ENCODE peak calls at places on chromosomes 1 and 21, in five cellular contexts. D is HuH-7; U is stimulated activated CD4-positive, alpha-beta T cell treated with anti-CD3 and anti-CD28 coated beads, Interleukin-4, amount 100 ng/mL, for 24 hours; Q is HEK293T; T is posterior vena cava. P is an unnamed sample.
A peak's percentile ranks its signal among the peaks of the same experiment; 100 is the strongest.

GRCh38 chr21:35222541-35222941 is 173.4 kb upstream of the RUNX1 start:
- DNase-seq in D (no peak), U (peak; percentile 42), Q (no peak), T (no peak), P (peak; percentile 61)

GRCh38 chr1:3226664-3227371 is 157.8 kb downstream of the PRDM16 start:
- DNase-seq in D (no peak), U (no peak), Q (no peak), T (no peak), P (no peak)

GRCh38 chr21:39648879-39649278 is 36.1 kb downstream of the B3GALT5 start:
- DNase-seq in D (no peak), U (no peak), Q (no peak), T (no peak), P (no peak)

GRCh38 chr1:154822717-154823116 is 47.4 kb downstream of the KCNN3 start:
- DNase-seq in D (no peak), U (no peak), Q (no peak), T (no peak), P (no peak)

GRCh38 chr1:24390924-24391782 is 22.4 kb downstream of the STPG1 start:
- DNase-seq in D (peak; percentile 49), U (peak; percentile 72), Q (peak; percentile 80), T (peak; percentile 93), P (peak; percentile 76)

GRCh38 chr1:233367057-233367759 is 39.7 kb downstream of the MAP3K21 start:
- DNase-seq in D (no peak), U (no peak), Q (no peak), T (no peak), P (no peak)

GRCh38 chr1:143584508-143584907 is 387.3 kb downstream of the FAM72C start:
- DNase-seq in D (no peak), U (no peak), Q (no peak), T (no peak), P (no peak)

GRCh38 chr1:156291226-156292061 is 4.0 kb downstream of the GLMP start:
- DNase-seq in D (peak; percentile 98), U (no peak), Q (peak; percentile 81), T (peak; percentile 97), P (peak; percentile 62)

GRCh38 chr1:99457381-99458165 is 188.3 kb upstream of the PALMD start:
- DNase-seq in D (no peak), U (no peak), Q (no peak), T (no peak), P (no peak)

GRCh38 chr1:56522680-56523079 is 56.7 kb downstream of the PLPP3 start:
- DNase-seq in D (no peak), U (no peak), Q (no peak), T (no peak), P (no peak)

GRCh38 chr1:179817789-179818188 is 59.8 kb downstream of the TOR1AIP2 start:
- DNase-seq in D (no peak), U (no peak), Q (no peak), T (no peak), P (no peak)

GRCh38 chr1:114700026-114700600 is 4.8 kb upstream of the AMPD1 start:
- DNase-seq in D (no peak), U (no peak), Q (no peak), T (no peak), P (no peak)

GRCh38 chr1:47644216-47644581 is 206.4 kb downstream of the FOXD2 start:
- DNase-seq in D (no peak), U (no peak), Q (no peak), T (no peak), P (no peak)

GRCh38 chr1:39106949-39107740 is 81.0 kb downstream of the NDUFS5 start:
- DNase-seq in D (no peak), U (no peak), Q (no peak), T (no peak), P (no peak)

GRCh38 chr1:163410073-163410522 is 88.3 kb downstream of the NUF2 start:
- DNase-seq in D (peak; percentile 37), U (peak; percentile 8), Q (peak; percentile 59), T (no peak), P (no peak)

GRCh38 chr1:240478536-240478935 is 133.4 kb downstream of the GREM2 start:
- DNase-seq in D (no peak), U (no peak), Q (no peak), T (no peak), P (no peak)

GRCh38 chr1:198699167-198700015 is 60.6 kb downstream of the PTPRC start:
- DNase-seq in D (peak; percentile 51), U (peak; percentile 83), Q (peak; percentile 77), T (peak; percentile 80), P (no peak)

GRCh38 chr1:155186266-155186954 is 12.8 kb downstream of the TRIM46 start:
- DNase-seq in D (no peak), U (no peak), Q (no peak), T (peak; percentile 44), P (no peak)

GRCh38 chr1:163275222-163275621 is 46.5 kb upstream of the NUF2 start:
- DNase-seq in D (no peak), U (no peak), Q (no peak), T (no peak), P (no peak)

P was measured in GM06990.